ENCODE peak calls at places on chromosomes 16 and 17, in five cellular contexts. G, Q, R, F and B are unnamed samples.

GRCh38 chr17:80087346-80088265 is 13.8 kb upstream of the GAA start:
- DNase-seq in G (no peak), Q (no peak), R (no peak), F (no peak), B (no peak)

GRCh38 chr17:74214642-74215331 is 1.4 kb downstream of the TTYH2 start:
- DNase-seq in G (no peak), Q (no peak), R (no peak), F (no peak), B (no peak)

GRCh38 chr17:39633570-39634183 is 3.3 kb upstream of the STARD3 start:
- DNase-seq in G (no peak), Q (no peak), R (no peak), F (no peak), B (no peak)

GRCh38 chr17:8029121-8029520 is 9.7 kb upstream of the ALOX15B start:
- DNase-seq in G (no peak), Q (no peak), R (peak; percentile 10), F (no peak), B (no peak)

GRCh38 chr17:82333279-82334171 is at the start of gene SECTM1:
- DNase-seq in G (no peak), Q (no peak), R (peak; percentile 88), F (no peak), B (peak; percentile 70)

GRCh38 chr17:58254803-58255202 is 16.4 kb downstream of the LPO start:
- DNase-seq in G (no peak), Q (no peak), R (peak; percentile 36), F (no peak), B (no peak)

GRCh38 chr17:4721203-4722135 is 9.8 kb upstream of the MED11 start:
- DNase-seq in G (peak; percentile 69), Q (peak; percentile 85), R (no peak), F (no peak), B (peak; percentile 78)

GRCh38 chr16:4694664-4695451 is 1.5 kb downstream of the NUDT16L1 start:
- DNase-seq in G (no peak), Q (no peak), R (peak; percentile 74), F (no peak), B (no peak)

GRCh38 chr16:78048319-78048718 is 26.0 kb downstream of the CLEC3A start:
- DNase-seq in G (no peak), Q (no peak), R (no peak), F (no peak), B (no peak)

DNA sequence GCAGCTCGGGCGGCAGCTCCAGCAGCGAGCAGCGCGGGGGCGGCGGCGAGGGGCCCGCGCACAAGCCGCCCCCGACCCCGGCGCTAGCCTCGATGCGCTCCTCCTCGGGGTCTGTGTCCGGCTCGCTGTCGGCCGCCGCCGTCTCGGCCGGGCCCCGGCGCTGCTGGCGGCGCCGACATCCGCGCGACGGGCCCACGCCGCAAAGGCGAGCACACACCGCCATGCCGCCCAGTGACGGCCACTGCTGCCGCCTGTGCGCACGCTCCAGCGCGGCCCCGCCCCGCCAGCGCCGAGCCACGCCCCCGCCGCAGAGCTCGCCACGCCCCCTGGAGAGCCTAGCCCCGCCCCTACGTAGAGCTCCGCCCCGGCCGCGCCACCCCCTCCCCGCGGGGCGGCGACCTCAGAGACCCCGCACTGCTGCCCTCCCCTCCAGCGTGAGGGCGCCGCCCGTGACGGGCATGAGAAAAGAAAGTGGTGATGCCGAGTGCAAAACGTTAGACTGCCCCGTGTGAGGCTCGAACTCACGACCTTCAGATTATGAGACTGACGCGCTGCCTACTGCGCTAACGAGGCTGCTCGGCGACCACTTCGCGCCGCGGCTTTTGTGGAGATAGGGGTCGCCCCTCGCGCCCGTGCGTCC is at the start of gene FBXO31:
- DNase-seq in G (peak; percentile 90), Q (peak; percentile 67), R (peak; percentile 92), F (peak; percentile 77), B (peak; percentile 93)
- TF ChIP-seq EP300 in G (peak; percentile 62), Q (no peak), R (no peak), F (no peak), B (no peak)

DNA sequence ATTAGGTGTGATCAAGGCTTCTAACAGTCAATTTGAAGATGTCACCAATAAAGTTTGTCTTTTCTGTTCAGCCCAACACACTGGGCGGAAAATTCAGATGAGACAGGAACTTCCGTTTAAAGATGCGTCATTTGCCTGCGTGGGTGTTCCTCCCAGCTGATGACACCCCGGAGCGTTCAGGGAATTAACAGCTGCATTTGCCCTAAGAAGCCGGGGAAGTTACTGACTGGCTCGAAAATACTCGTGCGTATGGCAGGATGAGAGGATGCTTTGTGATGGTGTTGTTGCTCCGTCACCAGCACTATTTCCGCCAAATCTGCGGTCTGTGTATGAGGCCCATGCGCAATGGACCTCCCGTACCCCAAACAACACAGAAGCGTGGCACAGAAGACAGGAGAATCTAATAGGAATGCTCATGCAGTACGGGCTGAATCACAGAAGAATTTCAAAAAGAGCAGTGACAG is 11.9 kb upstream of the PVALEF start:
- DNase-seq in G (peak; percentile 79), Q (no peak), R (no peak), F (no peak), B (no peak)
- H3K4me1 ChIP-seq in G (peaks cover 6% of the 10 kb centered on the region), Q (no peaks in the 10 kb centered on the region), R (no peaks in the 10 kb centered on the region), F (no peaks in the 10 kb centered on the region), B (no peaks in the 10 kb centered on the region)

GRCh38 chr16:73231379-73231778 is 183.5 kb upstream of the ZFHX3 start:
- DNase-seq in G (no peak), Q (no peak), R (no peak), F (no peak), B (no peak)

GRCh38 chr16:73233423-73233762 is 185.5 kb upstream of the ZFHX3 start:
- DNase-seq in G (no peak), Q (no peak), R (no peak), F (no peak), B (no peak)

GRCh38 chr16:73231969-73232554 is 184.1 kb upstream of the ZFHX3 start:
- DNase-seq in G (no peak), Q (no peak), R (no peak), F (no peak), B (no peak)

GRCh38 chr16:73230651-73231050 is 182.7 kb upstream of the ZFHX3 start:
- DNase-seq in G (no peak), Q (no peak), R (no peak), F (no peak), B (no peak)

GRCh38 chr16:73232555-73233422 is 184.9 kb upstream of the ZFHX3 start:
- DNase-seq in G (no peak), Q (peak; percentile 56), R (peak; percentile 84), F (no peak), B (peak; percentile 18)
- TF ChIP-seq EP300 in G (no peak), Q (no peak), R (no peak), F (no peak), B (peak; percentile 39)

DNA sequence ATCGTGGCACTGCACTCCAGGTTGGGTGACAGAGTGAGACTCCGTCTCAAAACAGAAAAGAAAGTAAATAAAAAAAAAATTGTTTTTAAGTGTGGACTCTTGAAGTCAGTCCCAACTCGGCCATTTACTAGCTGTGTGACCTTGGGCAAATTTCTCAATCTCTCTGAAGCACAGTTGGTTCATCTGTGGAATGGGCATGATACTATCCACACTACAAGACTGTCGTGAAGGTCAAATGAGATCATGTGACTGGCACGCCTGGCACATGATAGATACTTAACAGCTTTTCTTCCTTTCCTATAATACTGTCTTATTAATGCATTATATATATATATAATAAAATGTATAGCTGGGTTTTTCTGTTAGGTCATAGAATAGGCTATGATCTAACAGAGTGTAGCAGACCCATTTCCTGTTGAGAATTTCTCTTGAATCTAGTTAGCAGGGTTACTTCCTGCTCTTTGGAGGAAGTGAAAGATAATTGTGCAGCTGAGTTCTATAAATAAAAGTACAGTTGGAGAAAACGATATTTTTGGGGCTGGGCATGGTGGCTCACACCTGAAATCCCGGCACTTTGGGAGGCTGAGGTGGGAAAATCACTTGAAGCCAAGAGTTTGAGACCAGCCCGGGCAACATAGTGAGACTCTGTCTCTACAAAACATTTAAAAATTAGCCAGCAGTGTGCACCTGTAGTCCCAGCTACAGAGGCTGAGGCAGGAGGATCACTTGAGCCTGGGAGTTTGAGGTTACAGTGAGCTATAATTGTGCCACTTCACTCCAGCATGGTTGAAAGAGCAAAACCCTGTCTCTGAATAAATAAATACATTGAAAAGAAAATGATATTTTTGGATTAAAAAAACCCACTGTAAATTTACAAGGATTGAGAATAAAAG is 7.3 kb downstream of the MILR1 start:
- DNase-seq in G (no peak), Q (no peak), R (no peak), F (no peak), B (no peak)
- H3K4me1 ChIP-seq in G (no peaks in the 10 kb centered on the region), Q (peaks cover 5% of the 10 kb centered on the region), R (no peaks in the 10 kb centered on the region), F (peaks cover 20% of the 10 kb centered on the region), B (no peaks in the 10 kb centered on the region)